ENCODE peak calls at places on chromosome 4, in four cellular contexts. O is brain microvascular endothelial cell, X is breast epithelium, E is Calu3. Q is an unnamed sample.

GRCh38 chr4:139779653-139780052 is 114.0 kb downstream of the MGST2 start:
- DNase-seq in O (no peak), E (no peak), X (no peak), Q (no peak)

GRCh38 chr4:10584042-10584441 is 100.5 kb downstream of the CLNK start:
- DNase-seq in E (peak), X (no peak), O (peak), Q (no peak)

GRCh38 chr4:66178901-66179300 is 508.6 kb upstream of the EPHA5 start:
- DNase-seq in X (no peak), E (no peak), O (peak), Q (no peak)

GRCh38 chr4:89800527-89801103 is 36.3 kb downstream of the SNCA start:
- DNase-seq in X (no peak), E (peak), O (peak), Q (no peak)

GRCh38 chr4:1045193-1045594 is 33.8 kb downstream of the FGFRL1 start:
- DNase-seq in E (no peak), O (no peak), X (no peak), Q (no peak)

GRCh38 chr4:129344058-129344457 is 248.1 kb downstream of the C4orf33 start:
- DNase-seq in X (no peak), O (peak), E (peak), Q (peak)

GRCh38 chr4:55635760-55636621 is at the start of gene NMU:
- DNase-seq in E (peak), O (no peak), X (no peak), Q (peak)

GRCh38 chr4:112410364-112410763 is 105.6 kb downstream of the NEUROG2 start:
- DNase-seq in E (no peak), X (no peak), O (no peak), Q (no peak)

GRCh38 chr4:53576676-53577372 is 14.5 kb downstream of the LNX1 start:
- DNase-seq in X (no peak), E (no peak), O (no peak), Q (no peak)

GRCh38 chr4:47642985-47643745 is 158.1 kb downstream of the ATP10D start:
- DNase-seq in O (peak), X (no peak), E (no peak), Q (no peak)

GRCh38 chr4:147060171-147060931 is 114.7 kb upstream of the TTC29 start:
- DNase-seq in O (peak), X (no peak), E (no peak), Q (no peak)

GRCh38 chr4:677431-678293 is 3.3 kb downstream of the MYL5 start:
- DNase-seq in O (no peak), X (no peak), E (peak), Q (peak)

GRCh38 chr4:152235718-152236117 is 300.2 kb downstream of the FBXW7 start:
- DNase-seq in X (no peak), E (no peak), O (no peak), Q (no peak)

GRCh38 chr4:26812049-26812729 is 48.5 kb upstream of the STIM2 start:
- DNase-seq in O (no peak), E (no peak), X (no peak), Q (no peak)

GRCh38 chr4:183763990-183764754 is 105.1 kb downstream of the TRAPPC11 start:
- DNase-seq in X (no peak), O (no peak), E (no peak), Q (no peak)

GRCh38 chr4:52244773-52245360 is 193.8 kb downstream of the SPATA18 start:
- DNase-seq in X (no peak), E (no peak), O (no peak), Q (no peak)

GRCh38 chr4:84622959-84623358 is 40.0 kb downstream of the CDS1 start:
- DNase-seq in X (no peak), E (no peak), O (no peak), Q (no peak)

GRCh38 chr4:114615435-114615834 is 16.8 kb downstream of the UGT8 start:
- DNase-seq in O (no peak), E (no peak), X (no peak), Q (no peak)

GRCh38 chr4:147808447-147808846 is 76.6 kb downstream of the ARHGAP10 start:
- DNase-seq in X (no peak), O (no peak), E (no peak), Q (no peak)

GRCh38 chr4:152535236-152535902 is 523 bp downstream of the FBXW7 start:
- DNase-seq in E (no peak), X (no peak), O (no peak), Q (peak)

GRCh38 chr4:3766791-3767561 is 791 bp downstream of the ADRA2C start:
- DNase-seq in O (no peak), E (no peak), X (no peak), Q (peak)

GRCh38 chr4:182325848-182326255 is 82.7 kb downstream of the TENM3 start:
- DNase-seq in X (no peak), O (no peak), E (no peak), Q (no peak)

GRCh38 chr4:125520258-125520990 is 205.7 kb downstream of the FAT4 start:
- DNase-seq in X (no peak), E (peak), O (peak), Q (no peak)

GRCh38 chr4:3375688-3376087 is 66.1 kb upstream of the HGFAC start:
- DNase-seq in O (peak), E (no peak), X (no peak), Q (no peak)

GRCh38 chr4:153062652-153063168 is 126.6 kb downstream of the FHDC1 start:
- DNase-seq in E (no peak), O (no peak), X (no peak), Q (no peak)

GRCh38 chr4:45732161-45732560 is 391.7 kb downstream of the GABRG1 start:
- DNase-seq in O (no peak), E (no peak), X (no peak), Q (no peak)

GRCh38 chr4:168550071-168550766 is 53.4 kb downstream of the PALLD start:
- DNase-seq in X (no peak), O (no peak), E (no peak), Q (no peak)

GRCh38 chr4:110514889-110515479 is 39.0 kb downstream of the ENPEP start:
- DNase-seq in X (no peak), E (no peak), O (no peak), Q (no peak)

DNA sequence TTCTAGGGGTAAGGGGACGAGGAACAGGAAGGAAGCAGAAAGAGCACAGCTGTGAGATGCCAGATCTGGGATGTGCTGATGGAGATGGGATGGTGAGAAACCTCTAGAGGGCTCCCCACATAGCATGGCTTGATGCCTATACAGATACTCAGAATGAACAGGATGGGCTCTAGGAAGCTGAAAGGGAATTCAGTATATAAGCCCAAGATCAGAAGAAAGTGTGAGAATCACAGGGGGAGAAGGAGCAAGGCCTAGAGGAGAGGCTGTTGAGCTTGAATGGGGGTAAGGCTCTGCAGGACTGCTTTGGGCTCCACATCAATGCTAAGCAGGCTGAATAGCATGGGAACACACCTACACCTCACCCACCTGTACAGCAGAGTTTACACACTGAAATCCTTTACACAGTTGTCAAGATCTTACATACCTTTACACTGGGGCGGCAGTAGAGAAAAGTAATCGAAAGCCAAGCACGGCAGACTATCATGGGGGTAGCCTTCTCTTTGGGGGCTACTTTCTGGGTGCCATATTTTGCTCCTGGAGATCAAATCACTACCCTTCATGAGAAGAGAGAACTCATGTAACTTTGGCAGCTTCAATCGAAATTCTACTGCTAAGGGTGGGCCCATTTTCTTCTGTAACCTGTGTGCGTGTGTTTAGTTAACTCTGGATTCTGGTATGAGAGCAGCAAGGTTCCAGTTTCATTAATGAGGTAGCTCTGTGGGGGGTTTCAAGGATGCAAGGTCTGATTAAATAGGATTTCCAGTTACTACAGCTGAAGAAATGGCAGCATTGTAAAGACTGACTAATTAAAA is 30.6 kb downstream of the HOPX start:
- DNase-seq in E (no peak), X (no peak), O (no peak), Q (peak)
- TF ChIP-seq CTCF in E (no peak), X (no peak), O (peak), Q (no peak)

DNA sequence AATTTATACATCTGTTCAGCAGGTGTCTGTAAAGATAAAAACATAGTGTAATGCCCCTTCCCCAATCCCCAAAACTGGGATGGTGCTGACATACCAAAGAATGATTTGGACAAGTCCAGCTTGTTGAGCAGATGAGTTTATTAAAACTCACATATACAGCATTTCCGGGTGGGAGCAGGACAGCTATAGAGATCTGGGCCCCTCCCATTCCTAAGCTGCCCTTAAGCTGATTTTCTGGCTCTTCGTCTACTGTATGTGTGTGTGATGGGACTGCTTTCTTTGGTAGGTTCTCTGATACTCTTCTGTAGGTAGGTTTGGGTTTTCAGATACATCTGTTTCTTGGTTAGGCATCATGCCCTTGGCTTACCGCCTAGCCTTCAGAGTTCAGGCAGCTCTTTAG is 703.7 kb upstream of the PCDH10 start:
- DNase-seq in E (no peak), O (no peak), X (no peak), Q (no peak)
- TF ChIP-seq CTCF in E (no peak), O (no peak), X (no peak), Q (no peak)

DNA sequence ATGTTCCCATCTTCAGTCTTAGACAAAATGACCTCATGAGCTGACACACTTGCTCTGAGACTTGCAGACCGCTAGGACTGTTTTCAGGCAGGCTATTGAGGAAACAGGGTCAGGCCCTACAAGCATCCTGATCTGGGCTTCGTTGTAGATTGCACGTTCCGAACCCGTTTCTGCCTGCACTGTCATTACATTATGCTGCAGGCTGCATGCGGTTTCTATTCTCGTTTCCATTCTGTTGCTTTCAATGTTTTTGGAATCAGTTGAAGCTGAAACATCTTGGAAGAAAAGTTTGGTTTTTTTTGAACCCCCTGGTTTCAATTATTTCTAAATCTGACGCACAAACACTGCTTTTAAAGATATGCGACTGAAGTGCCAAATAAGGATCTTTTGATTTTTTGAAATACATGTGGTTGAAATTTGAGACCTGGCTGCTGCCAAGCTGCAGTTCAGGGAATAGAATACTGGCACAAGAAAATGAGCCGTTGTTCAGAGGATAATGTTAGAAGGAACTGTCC is 716.1 kb upstream of the INTU start:
- DNase-seq in E (no peak), X (no peak), O (peak), Q (no peak)
- TF ChIP-seq CTCF in E (no peak), X (no peak), O (peak), Q (no peak)

GRCh38 chr4:172953896-172954568 is 214.6 kb upstream of the GALNT7 start:
- DNase-seq in O (no peak), E (no peak), X (no peak), Q (no peak)
- TF ChIP-seq CTCF in O (no peak), E (no peak), X (no peak), Q (no peak)

DNA sequence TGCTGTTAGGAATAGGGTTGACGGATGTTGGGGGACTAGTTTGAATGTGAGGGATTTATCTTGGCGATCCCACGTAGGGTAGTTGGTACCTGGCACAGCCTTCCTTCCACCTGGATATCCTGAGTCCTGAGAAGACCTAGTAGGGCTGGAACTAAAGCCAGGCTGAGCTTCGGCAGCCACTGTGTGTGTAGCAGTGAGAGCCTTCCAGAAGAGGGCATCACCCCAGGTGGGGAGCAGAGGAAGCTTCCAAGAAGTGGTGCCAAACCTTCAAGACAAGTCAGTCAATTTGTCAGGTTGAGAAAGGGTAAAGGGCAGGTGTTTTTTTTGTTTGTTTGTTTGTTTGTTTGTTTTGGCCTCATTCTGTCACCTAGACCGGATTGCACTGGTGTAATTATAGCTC is 1.2 kb upstream of the FGFBP2 start:
- DNase-seq in E (peak), X (no peak), O (no peak), Q (peak)
- TF ChIP-seq CTCF in E (no peak), X (no peak), O (peak), Q (peak)

DNA sequence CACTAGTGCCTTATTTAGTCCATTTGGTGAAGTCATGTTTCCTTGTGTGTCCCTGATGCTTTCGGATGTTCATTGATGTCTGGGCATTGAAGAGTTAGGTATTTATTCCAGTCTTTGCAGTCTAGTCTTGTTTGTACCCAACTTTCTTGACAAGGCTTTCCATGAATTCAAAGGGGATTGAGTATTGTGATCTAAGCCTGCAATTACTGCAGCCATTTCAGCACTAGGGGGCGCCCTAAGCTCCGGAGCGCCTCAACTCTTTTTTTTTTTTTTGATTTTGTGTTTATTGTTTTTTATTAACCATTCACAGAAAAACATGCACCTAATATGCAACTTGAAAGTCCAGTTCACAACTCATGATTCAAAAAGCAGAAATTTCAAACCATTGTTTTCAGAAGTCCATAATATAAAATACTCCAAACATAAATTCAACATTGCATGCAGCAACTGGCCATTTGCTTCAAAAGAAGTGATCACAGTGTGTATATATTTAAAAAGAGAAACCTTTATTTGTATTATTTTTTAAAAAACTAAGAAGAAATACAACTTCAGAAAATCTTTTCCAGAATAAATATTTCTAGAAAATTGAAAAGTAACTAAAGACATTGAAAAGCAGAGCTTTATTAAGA is 59.2 kb downstream of the PTPN13 start:
- DNase-seq in E (peak), O (no peak), X (no peak), Q (peak)
- TF ChIP-seq CTCF in E (peak), O (peak), X (no peak), Q (peak)

GRCh38 chr4:127622923-127623754 is 9.6 kb upstream of the INTU start:
- DNase-seq in X (no peak), O (peak), E (no peak), Q (peak)
- TF ChIP-seq CTCF in X (no peak), O (peak), E (no peak), Q (no peak)

GRCh38 chr4:102022343-102022742 is 231.8 kb downstream of the BANK1 start:
- DNase-seq in X (no peak), O (no peak), E (no peak), Q (no peak)

DNA sequence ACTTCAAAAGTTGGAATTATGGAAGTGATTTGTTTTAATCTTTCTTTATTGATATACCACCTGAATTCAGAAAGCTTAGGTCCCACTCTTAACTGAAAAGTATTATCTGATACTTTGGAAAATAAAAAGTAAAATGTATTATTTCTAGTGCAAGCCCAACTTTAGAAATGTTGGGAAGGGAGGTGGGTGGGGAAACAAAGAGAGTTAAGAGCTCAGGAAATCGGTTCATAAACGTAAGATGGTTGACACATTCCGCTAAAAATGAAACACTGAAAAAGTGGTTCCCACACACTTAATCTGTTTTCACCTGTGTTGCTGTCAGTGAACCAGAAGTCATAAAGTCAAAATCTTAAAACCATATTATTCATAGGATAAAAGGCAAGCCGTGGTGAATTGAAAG is 237.4 kb downstream of the BANK1 start:
- DNase-seq in E (no peak), X (no peak), O (no peak), Q (no peak)
- TF ChIP-seq CTCF in E (no peak), X (no peak), O (no peak), Q (no peak)

GRCh38 chr4:49032440-49033161 is 46.5 kb downstream of the CWH43 start:
- DNase-seq in E (peak), X (no peak), O (peak), Q (peak)
- TF ChIP-seq CTCF in E (peak), X (no peak), O (peak), Q (peak)

GRCh38 chr4:88212253-88212561 is 53.8 kb upstream of the ABCG2 start:
- DNase-seq in O (no peak), X (no peak), E (no peak), Q (no peak)
- TF ChIP-seq CTCF in O (no peak), X (no peak), E (no peak), Q (peak)

Q was measured in activated CD8-positive, alpha-beta T cell treated with anti-CD3 and anti-CD28 coated beads for 36 hours.